ENCODE peak calls at places on chromosomes 7 and 10, in six cellular contexts. F, Q, S, H, R and I are unnamed samples.

GRCh38 chr7:44293561-44294324 is 31.7 kb downstream of the CAMK2B start:
- DNase-seq in H (no peak), S (no peak), R (peak; percentile 4), Q (no peak), F (no peak), I (peak; percentile 31)

GRCh38 chr10:99619090-99619800 is 994 bp downstream of the SLC25A28 start:
- DNase-seq in H (peak; percentile 16), R (no peak), Q (peak; percentile 30), F (no peak), S (no peak), I (peak; percentile 90)

GRCh38 chr10:35822316-35822715 is 180.2 kb upstream of the FZD8 start:
- DNase-seq in F (no peak), R (peak; percentile 57), S (peak; percentile 47), Q (no peak), H (peak; percentile 88), I (peak; percentile 88)

GRCh38 chr7:115851291-115851690 is 179.3 kb downstream of the TFEC start:
- DNase-seq in R (no peak), S (peak; percentile 28), Q (peak; percentile 25), H (peak; percentile 66), F (peak; percentile 19), I (no peak)

GRCh38 chr10:92087750-92088395 is 164.3 kb downstream of the BTAF1 start:
- DNase-seq in Q (peak; percentile 51), R (no peak), S (peak; percentile 79), H (peak; percentile 85), F (no peak), I (peak; percentile 83)

GRCh38 chr7:151238190-151238810 is 6.0 kb downstream of the CHPF2 start:
- DNase-seq in Q (no peak), R (no peak), S (no peak), F (no peak), H (no peak), I (peak; percentile 72)

GRCh38 chr10:31769564-31769963 is 159.1 kb downstream of the ARHGAP12 start:
- DNase-seq in R (no peak), Q (no peak), S (no peak), F (peak; percentile 67), H (no peak), I (peak; percentile 93)

GRCh38 chr7:111827863-111828504 is 265.7 kb upstream of the IMMP2L start:
- DNase-seq in Q (no peak), S (peak; percentile 65), H (peak; percentile 16), R (no peak), F (no peak), I (no peak)

GRCh38 chr7:105304040-105304895 is 84.5 kb downstream of the SRPK2 start:
- DNase-seq in R (no peak), Q (no peak), H (peak; percentile 61), F (no peak), S (peak; percentile 4), I (peak; percentile 87)

GRCh38 chr7:114740095-114740494 is 181.8 kb upstream of the MDFIC start:
- DNase-seq in R (no peak), Q (no peak), H (no peak), S (no peak), F (no peak), I (no peak)
- H3K36me3 ChIP-seq in R (no peaks in the 10 kb centered on the region), Q (no peaks in the 10 kb centered on the region), H (no peaks in the 10 kb centered on the region), S (no peaks in the 10 kb centered on the region), F (no peaks in the 10 kb centered on the region), I (no peaks in the 10 kb centered on the region)

GRCh38 chr7:128268233-128268632 is 27.2 kb downstream of the LEP start:
- DNase-seq in Q (no peak), F (no peak), S (no peak), H (no peak), R (no peak), I (no peak)
- H3K27me3 ChIP-seq in Q (peaks cover 4% of the 10 kb centered on the region), F (peaks cover 22% of the 10 kb centered on the region), S (peaks cover 41% of the 10 kb centered on the region), H (peaks cover 15% of the 10 kb centered on the region), R (no peaks in the 10 kb centered on the region), I (peaks cover 2% of the 10 kb centered on the region)

GRCh38 chr10:125148576-125148975 is 11.8 kb downstream of the CTBP2 start:
- DNase-seq in Q (no peak), H (no peak), F (no peak), R (no peak), S (no peak), I (peak; percentile 62)

GRCh38 chr10:125146791-125147604 is 13.4 kb downstream of the CTBP2 start:
- DNase-seq in F (no peak), H (no peak), S (peak; percentile 85), Q (no peak), R (no peak), I (peak; percentile 96)

GRCh38 chr10:125145636-125146035 is 14.7 kb downstream of the CTBP2 start:
- DNase-seq in F (no peak), S (no peak), Q (no peak), R (no peak), H (no peak), I (peak; percentile 36)

GRCh38 chr10:125149278-125150047 is 10.9 kb downstream of the CTBP2 start:
- DNase-seq in H (peak; percentile 73), Q (no peak), F (no peak), S (peak; percentile 86), R (peak; percentile 59), I (peak; percentile 94)

GRCh38 chr10:125148021-125148439 is 12.3 kb downstream of the CTBP2 start:
- DNase-seq in Q (no peak), F (no peak), H (peak; percentile 71), S (no peak), R (no peak), I (peak; percentile 84)
- H3K36me3 ChIP-seq in Q (no peaks in the 10 kb centered on the region), F (peaks cover 8% of the 10 kb centered on the region), H (peaks cover 3% of the 10 kb centered on the region), S (peaks cover 7% of the 10 kb centered on the region), R (no peaks in the 10 kb centered on the region), I (peaks cover 7% of the 10 kb centered on the region)

DNA sequence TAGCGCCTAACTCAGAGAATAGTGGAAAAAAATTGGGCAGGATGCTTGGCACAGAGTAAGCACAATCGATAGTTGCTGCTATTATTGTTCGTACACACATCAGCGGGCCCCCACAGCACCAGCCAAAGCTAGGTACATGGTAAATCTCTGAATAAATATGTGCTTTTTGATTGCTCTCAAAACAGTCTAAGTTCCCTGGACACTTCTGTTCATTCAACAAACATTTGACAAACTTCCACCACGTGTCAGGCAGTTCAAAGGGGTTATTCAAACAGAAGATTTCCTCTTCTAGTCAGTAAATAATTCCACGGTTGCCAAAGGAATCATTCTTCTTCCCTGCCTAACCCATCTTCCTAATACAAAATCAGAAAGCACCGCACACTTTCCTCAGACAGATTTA is 150.8 kb downstream of the DGKI start:
- DNase-seq in H (no peak), Q (no peak), R (no peak), F (no peak), S (no peak), I (no peak)
- H3K27me3 ChIP-seq in H (no peaks in the 10 kb centered on the region), Q (no peaks in the 10 kb centered on the region), R (no peaks in the 10 kb centered on the region), F (no peaks in the 10 kb centered on the region), S (no peaks in the 10 kb centered on the region), I (no peaks in the 10 kb centered on the region)

GRCh38 chr7:29113384-29114102 is 32.8 kb downstream of the CPVL start:
- DNase-seq in H (peak; percentile 51), S (peak; percentile 5), Q (no peak), R (no peak), F (no peak), I (no peak)

GRCh38 chr7:29109815-29110385 is 36.4 kb downstream of the CPVL start:
- DNase-seq in R (no peak), F (no peak), H (no peak), Q (no peak), S (no peak), I (no peak)

GRCh38 chr7:29115753-29116152 is 30.6 kb downstream of the CPVL start:
- DNase-seq in F (no peak), H (no peak), R (no peak), S (no peak), Q (no peak), I (no peak)

GRCh38 chr7:29115130-29115529 is 31.2 kb downstream of the CPVL start:
- DNase-seq in S (no peak), H (no peak), R (no peak), Q (no peak), F (no peak), I (no peak)

DNA sequence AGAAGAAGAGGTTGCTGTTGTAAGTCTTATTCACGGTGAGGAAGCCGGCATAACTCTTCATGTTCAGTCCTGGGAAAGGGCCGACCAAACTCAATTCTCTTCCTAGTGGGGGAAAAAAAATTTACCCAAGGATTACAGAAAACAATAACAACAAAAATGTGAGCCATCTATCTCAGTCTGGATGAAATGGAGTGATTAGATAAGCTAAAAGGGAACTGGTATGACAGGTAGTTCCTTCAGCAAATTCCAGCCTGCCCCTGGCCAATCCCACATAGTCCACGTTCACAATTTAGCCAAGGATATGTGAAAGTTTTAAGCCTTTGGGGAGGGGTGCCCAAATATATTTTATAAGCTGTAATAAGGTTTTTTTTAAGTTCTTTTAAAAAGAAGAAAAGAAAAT is 33.6 kb downstream of the CPVL start:
- DNase-seq in F (no peak), R (no peak), H (no peak), S (no peak), Q (no peak), I (no peak)
- H3K36me3 ChIP-seq in F (no peaks in the 10 kb centered on the region), R (no peaks in the 10 kb centered on the region), H (no peaks in the 10 kb centered on the region), S (no peaks in the 10 kb centered on the region), Q (no peaks in the 10 kb centered on the region), I (no peaks in the 10 kb centered on the region)

GRCh38 chr7:1591396-1591795 is 21.6 kb upstream of the PSMG3 start:
- DNase-seq in F (no peak), H (no peak), R (no peak), Q (no peak), S (no peak), I (peak; percentile 58)

GRCh38 chr7:1590887-1591286 is 21.1 kb upstream of the PSMG3 start:
- DNase-seq in F (no peak), H (no peak), R (no peak), Q (no peak), S (no peak), I (peak; percentile 58)

GRCh38 chr7:1593091-1593866 is 23.4 kb upstream of the PSMG3 start:
- DNase-seq in S (no peak), Q (no peak), H (peak; percentile 5), R (no peak), F (no peak), I (peak; percentile 79)

GRCh38 chr7:1591876-1592275 is 22.0 kb upstream of the PSMG3 start:
- DNase-seq in S (no peak), Q (no peak), H (no peak), F (no peak), R (no peak), I (peak; percentile 50)

GRCh38 chr7:1592299-1592842 is 22.5 kb upstream of the PSMG3 start:
- DNase-seq in S (no peak), H (no peak), R (no peak), Q (no peak), F (no peak), I (peak; percentile 34)
- H3K27me3 ChIP-seq in S (peaks cover 22% of the 10 kb centered on the region), H (peaks cover 23% of the 10 kb centered on the region), R (no peaks in the 10 kb centered on the region), Q (peaks cover 9% of the 10 kb centered on the region), F (peaks cover 8% of the 10 kb centered on the region), I (peaks cover 51% of the 10 kb centered on the region)

DNA sequence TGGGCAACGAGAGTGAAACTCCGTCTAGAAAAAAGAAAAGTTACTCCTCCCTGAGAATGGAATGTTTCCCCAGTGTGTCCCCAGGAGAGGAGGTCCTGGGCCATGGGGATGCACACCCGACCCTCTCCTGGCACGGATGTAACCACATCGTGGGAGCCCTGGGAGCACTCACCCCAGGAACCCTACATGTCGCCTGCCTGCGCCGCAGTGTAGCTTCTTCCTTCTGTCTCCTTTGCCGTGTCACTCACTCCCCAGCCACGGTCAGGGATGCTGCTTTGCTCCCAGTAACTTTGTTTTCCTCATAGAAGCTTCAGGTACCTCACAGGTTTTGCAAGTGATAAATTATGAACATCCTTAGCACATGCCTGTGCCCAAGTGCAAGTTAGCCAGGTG is 82.0 kb downstream of the EZH2 start:
- DNase-seq in Q (no peak), R (no peak), H (no peak), S (no peak), F (no peak), I (no peak)
- H3K36me3 ChIP-seq in Q (peaks cover 34% of the 10 kb centered on the region), R (peaks cover 45% of the 10 kb centered on the region), H (peaks cover 36% of the 10 kb centered on the region), S (peaks cover 35% of the 10 kb centered on the region), F (peaks cover 20% of the 10 kb centered on the region), I (peaks cover 62% of the 10 kb centered on the region)